ENCODE peak calls at places on chromosomes 13 and 19, in four cellular contexts. L is IMR-90, X is K562, O is A549. R is an unnamed sample.

GRCh38 chr13:76329004-76329403 is 557.2 kb downstream of the KCTD12 start:
- DNase-seq in L (no peak), X (no peak), O (no peak), R (no peak)

GRCh38 chr13:47798194-47798593 is 202.9 kb downstream of the SUCLA2 start:
- DNase-seq in L (no peak), X (no peak), O (no peak), R (no peak)

GRCh38 chr19:29812080-29812880 is 489 bp downstream of the CCNE1 start:
- DNase-seq in L (no peak), X (peak), O (no peak), R (no peak)

GRCh38 chr19:45455707-45456499 is 11.9 kb upstream of the FOSB start:
- DNase-seq in L (peak), X (peak), O (peak), R (no peak)

GRCh38 chr19:31127132-31127967 is 221.9 kb downstream of the TSHZ3 start:
- DNase-seq in L (peak), X (no peak), O (peak), R (no peak)

GRCh38 chr19:6006896-6007295 is 29.0 kb upstream of the RANBP3 start:
- DNase-seq in L (no peak), X (no peak), O (no peak), R (no peak)

GRCh38 chr19:16327501-16327900 is 2.9 kb downstream of the KLF2 start:
- DNase-seq in L (no peak), X (no peak), O (no peak), R (no peak)

GRCh38 chr19:15199652-15200574 is 882 bp downstream of the NOTCH3 start:
- DNase-seq in L (peak), X (peak), O (no peak), R (no peak)

GRCh38 chr19:4197625-4198466 is 15.4 kb downstream of the ANKRD24 start:
- DNase-seq in L (no peak), X (peak), O (peak), R (no peak)

GRCh38 chr13:104477256-104477655 is 1411.0 kb upstream of the SLC10A2 start:
- DNase-seq in L (no peak), X (no peak), O (no peak), R (no peak)

GRCh38 chr19:29823581-29824330 is 12.0 kb downstream of the CCNE1 start:
- DNase-seq in L (no peak), X (no peak), O (no peak), R (no peak)

GRCh38 chr13:100875392-100876043 is 200.9 kb upstream of the TMTC4 start:
- DNase-seq in L (peak), X (no peak), O (no peak), R (peak)

GRCh38 chr19:4910594-4911273 is 1.4 kb downstream of the UHRF1 start:
- DNase-seq in L (peak), X (no peak), O (peak), R (no peak)

GRCh38 chr19:50906217-50906616 is 5.0 kb downstream of the KLK4 start:
- DNase-seq in L (no peak), X (peak), O (peak), R (no peak)

GRCh38 chr13:19587635-19588300 is 26.4 kb upstream of the TPTE2 start:
- DNase-seq in L (peak), X (no peak), O (peak), R (no peak)

GRCh38 chr13:47232516-47232915 is 335.7 kb upstream of the HTR2A start:
- DNase-seq in L (no peak), X (no peak), O (no peak), R (no peak)

GRCh38 chr13:19590423-19590822 is 29.1 kb upstream of the TPTE2 start:
- DNase-seq in L (no peak), X (no peak), O (no peak), R (no peak)

GRCh38 chr13:46622918-46623256 is 69.9 kb downstream of the LRCH1 start:
- DNase-seq in L (peak), X (no peak), O (no peak), R (no peak)

GRCh38 chr19:38032151-38032550 is 125.1 kb downstream of the SIPA1L3 start:
- DNase-seq in L (peak), X (no peak), O (no peak), R (no peak)

GRCh38 chr13:41706189-41706588 is 248.8 kb downstream of the RGCC start:
- DNase-seq in L (no peak), X (no peak), O (no peak), R (no peak)

GRCh38 chr19:19185853-19186728 is 5.9 kb downstream of the BORCS8 start:
- DNase-seq in L (peak), X (peak), O (peak), R (no peak)
- TF ChIP-seq RAD21 in L (peak), X (peak), O (peak), R (peak)

DNA sequence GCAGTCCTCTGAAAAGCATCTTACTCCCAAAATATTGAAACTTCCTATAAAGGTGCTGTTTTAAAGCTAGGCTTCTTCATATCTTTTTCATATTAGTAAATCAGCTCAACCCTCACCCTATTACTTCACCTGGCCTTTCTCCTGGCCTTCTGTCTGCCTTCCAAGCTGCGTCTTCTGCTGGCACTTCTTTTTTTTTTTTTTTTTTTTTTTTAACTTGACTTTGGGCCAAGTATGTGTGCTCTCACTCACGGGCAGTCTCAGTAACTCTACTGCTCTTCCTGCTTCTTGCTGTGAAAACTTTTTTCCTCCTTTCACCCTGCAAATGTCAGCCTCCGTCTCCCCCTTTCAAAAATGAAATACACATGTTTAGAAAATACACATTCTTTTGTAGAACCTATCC is 41.2 kb upstream of the KCTD4 start:
- DNase-seq in L (peak), X (no peak), O (peak), R (no peak)
- TF ChIP-seq ELK1 in L (no peak), X (no peak), O (no peak), R (no peak)

DNA sequence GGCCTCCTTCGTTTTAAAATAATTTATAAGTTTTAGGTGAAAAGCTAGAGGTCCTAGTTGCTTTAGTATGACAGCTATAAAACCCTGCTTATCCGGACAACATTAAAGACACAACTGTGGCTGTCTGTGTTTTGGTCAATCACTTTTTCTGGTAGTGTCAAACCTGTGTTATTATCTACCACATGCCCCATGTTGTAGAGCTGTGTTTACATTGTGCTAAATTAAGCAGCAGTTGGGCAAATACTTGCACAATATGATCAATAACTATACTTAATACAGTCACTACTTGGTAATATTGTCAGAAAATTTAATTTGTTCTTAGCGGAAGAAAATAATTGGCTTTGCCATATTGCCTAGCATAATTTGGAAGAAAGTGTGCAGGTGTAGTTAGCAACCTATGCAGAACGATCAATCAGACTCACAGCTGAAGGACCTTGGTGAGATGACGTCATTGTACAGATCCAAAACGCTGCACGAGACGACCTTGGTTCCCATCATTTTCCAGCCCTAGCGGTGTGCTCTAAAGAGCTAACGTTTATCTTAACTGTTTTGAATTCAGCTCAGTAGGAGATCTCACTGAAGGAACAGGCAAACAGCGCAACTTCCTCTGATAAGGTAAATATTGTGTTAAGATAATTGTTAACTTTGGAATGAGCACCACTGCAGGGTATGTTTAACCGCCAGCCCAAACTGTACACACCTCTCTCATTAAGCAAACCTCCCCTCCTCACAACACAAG is 476.6 kb downstream of the IRS2 start:
- DNase-seq in L (no peak), X (no peak), O (peak), R (no peak)
- TF ChIP-seq RAD21 in L (no peak), X (no peak), O (no peak), R (no peak)

DNA sequence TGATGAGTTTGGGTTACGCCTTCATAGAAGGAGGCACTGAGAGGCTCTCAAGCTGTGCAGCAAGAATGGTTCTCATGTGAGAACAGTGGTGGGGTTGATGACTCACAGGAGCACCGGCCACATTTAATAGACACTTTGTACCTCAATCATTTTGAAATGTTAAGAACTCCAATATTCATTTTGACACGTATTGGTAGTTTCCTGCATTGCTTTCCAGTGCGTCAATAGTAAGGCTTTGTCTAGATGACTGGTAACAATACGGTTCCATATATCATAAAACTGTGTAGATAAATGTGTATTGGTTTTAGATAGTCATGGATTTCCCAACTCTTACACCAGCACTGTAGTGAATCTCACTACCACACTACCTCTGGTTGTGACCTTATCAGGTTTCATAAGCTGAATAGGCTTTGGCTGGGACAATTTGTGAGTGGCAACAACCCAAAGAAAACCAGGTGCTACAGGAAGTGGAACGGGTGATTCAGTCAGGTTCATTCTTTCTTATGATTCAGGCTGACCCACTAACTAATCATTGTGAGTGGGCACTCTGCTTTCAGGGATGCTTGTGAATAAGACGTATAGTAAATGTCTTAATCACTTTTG is 362.6 kb downstream of the KLF5 start:
- DNase-seq in L (peak), X (no peak), O (no peak), R (no peak)
- TF ChIP-seq ELK1 in L (no peak), X (no peak), O (no peak), R (no peak)

GRCh38 chr19:33520844-33521479 is 629 bp downstream of the PEPD start:
- DNase-seq in L (no peak), X (no peak), O (no peak), R (no peak)

GRCh38 chr19:33522371-33522662 is 726 bp upstream of the PEPD start:
- DNase-seq in L (no peak), X (no peak), O (no peak), R (no peak)

GRCh38 chr19:33520048-33520643 is 1.4 kb downstream of the PEPD start:
- DNase-seq in L (no peak), X (no peak), O (no peak), R (no peak)

GRCh38 chr19:33521480-33522370 is at the start of gene PEPD:
- DNase-seq in L (peak), X (peak), O (peak), R (peak)

DNA sequence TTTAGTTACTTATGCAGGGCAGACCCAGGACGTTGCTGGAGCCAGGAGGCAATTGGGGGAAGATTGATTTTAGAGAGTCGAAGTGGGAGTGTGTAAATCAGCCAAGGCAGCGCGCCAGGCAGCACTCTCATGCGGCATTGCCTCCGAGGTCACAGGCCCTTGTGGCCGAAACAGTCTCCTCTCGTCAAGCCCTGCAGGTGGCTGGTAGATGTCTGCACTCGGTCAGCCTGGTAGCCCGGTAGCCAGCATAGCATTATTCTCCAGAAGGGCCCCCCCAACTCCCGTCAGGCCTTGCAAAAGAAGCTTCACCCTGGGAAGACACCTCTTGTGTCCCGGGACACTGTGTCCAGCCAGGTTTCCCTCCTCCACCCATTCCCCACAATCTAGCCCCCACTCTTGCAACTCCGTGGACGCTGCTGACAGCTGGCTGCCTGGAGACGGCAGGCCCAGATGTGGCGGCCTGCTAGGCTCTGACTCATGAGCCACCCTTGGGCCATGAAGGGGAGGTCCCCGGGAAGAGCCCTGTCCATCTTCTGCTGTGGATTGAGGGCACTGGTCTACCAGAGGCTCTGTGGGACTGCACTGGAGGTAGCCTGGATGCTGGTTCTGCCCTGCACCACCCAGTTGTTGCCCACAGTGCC is 2.6 kb upstream of the PEPD start:
- DNase-seq in L (no peak), X (no peak), O (no peak), R (no peak)
- TF ChIP-seq RAD21 in L (no peak), X (no peak), O (no peak), R (no peak)

DNA sequence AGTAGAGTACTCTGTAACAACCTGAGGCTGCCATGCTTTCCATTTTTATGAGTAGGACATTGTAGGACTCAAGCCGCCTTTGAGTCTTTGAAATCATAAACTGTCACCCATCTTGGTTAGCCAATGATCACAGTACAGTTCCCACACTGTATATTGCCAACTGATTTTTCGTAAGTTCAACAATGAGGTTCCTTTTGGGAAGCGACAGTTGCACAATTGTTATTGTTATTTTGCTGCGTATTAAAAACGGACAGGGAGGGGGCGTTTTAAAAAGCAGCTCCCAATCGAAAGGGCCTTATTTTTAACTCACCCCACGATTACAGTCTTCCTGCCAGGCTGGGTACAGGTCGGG is 608 bp downstream of the SLC46A3 start:
- DNase-seq in L (peak), X (no peak), O (no peak), R (no peak)
- TF ChIP-seq ELK1 in L (no peak), X (no peak), O (no peak), R (no peak)

DNA sequence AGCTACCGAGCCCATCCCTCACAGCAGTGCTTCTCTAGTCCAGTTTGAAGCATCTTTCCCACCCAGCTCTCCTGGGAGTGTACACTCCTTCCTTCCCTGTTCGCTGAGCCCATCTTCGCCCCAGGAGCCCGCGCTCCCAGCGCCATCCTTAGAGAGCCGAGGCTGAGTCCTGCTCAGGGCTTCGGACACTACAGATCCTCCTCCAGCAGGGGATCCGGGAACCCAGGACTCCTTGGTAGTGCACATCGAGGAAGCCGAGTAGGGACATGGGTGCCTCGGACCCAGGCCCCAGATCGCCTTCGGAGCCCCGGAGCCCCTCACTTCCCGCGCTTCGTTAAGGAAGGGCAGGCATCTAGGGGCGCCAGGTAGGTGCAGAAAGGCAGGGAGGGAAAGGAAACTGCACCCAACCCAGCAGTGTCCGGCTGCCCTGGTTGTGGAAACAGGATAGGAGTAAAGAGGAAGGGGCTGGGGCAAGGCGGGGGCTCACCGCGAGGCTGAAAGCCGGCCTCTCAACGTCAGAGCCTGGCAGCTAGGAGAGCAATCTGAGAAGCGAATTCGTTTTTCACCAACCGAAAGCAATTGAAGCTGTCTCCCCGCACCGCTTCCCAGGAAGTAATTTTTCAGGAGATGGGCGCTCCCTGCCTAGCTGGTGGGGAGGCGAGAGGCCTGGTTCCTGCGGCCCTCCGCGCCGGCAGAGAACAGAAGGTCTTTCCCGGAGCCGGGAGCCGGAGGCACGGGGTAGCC is 1.0 kb downstream of the PDX1 start:
- DNase-seq in L (peak), X (no peak), O (peak), R (no peak)
- TF ChIP-seq RAD21 in L (no peak), X (no peak), O (no peak), R (no peak)

GRCh38 chr19:10517361-10517759 is at the start of gene S1PR5:
- DNase-seq in L (no peak), X (peak), O (peak), R (no peak)
- TF ChIP-seq ELK1 in L (no peak), X (no peak), O (no peak), R (no peak)

GRCh38 chr19:1074512-1075283 is 7.7 kb downstream of the ARHGAP45 start:
- DNase-seq in L (no peak), X (peak), O (peak), R (no peak)

GRCh38 chr19:1073956-1074511 is 7.1 kb downstream of the ARHGAP45 start:
- DNase-seq in L (no peak), X (no peak), O (no peak), R (no peak)

GRCh38 chr19:1079566-1080111 is 12.7 kb downstream of the ARHGAP45 start:
- DNase-seq in L (no peak), X (no peak), O (no peak), R (no peak)

GRCh38 chr19:1076046-1076386 is 9.0 kb downstream of the ARHGAP45 start:
- DNase-seq in L (no peak), X (no peak), O (no peak), R (no peak)

GRCh38 chr19:1076951-1077350 is 10.0 kb downstream of the ARHGAP45 start:
- DNase-seq in L (no peak), X (no peak), O (no peak), R (peak)
- TF ChIP-seq RAD21 in L (no peak), X (no peak), O (no peak), R (no peak)

GRCh38 chr13:73368608-73369007 is 309.8 kb downstream of the KLF5 start:
- DNase-seq in L (no peak), X (no peak), O (peak), R (no peak)
- TF ChIP-seq ELK1 in L (no peak), X (no peak), O (no peak), R (no peak)